ENCODE peak calls at places on chromosomes 3 and 15, in nine cellular contexts. One of them, this sample, is unnamed.

GRCh38 chr3:16148213-16148612 is 26.3 kb upstream of the GALNT15 start:
- DNase-seq in heart left ventricle: no peak
- DNase-seq in dorsolateral prefrontal cortex: no peak
- DNase-seq in mammary epithelial cell: no peak
- DNase-seq in fibroblast of the aortic adventitia: no peak
- DNase-seq in left ventricle myocardium inferior: no peak
- DNase-seq in foreskin fibroblast: no peak
- DNase-seq in uterus: no peak
- DNase-seq in astrocyte of the spinal cord: no peak
- DNase-seq in this sample: no peak

GRCh38 chr15:79179108-79179561 is 88.6 kb upstream of the RASGRF1 start:
- DNase-seq in heart left ventricle: no peak
- DNase-seq in dorsolateral prefrontal cortex: no peak
- DNase-seq in mammary epithelial cell: peak; percentile 39
- DNase-seq in fibroblast of the aortic adventitia: no peak
- DNase-seq in left ventricle myocardium inferior: no peak
- DNase-seq in foreskin fibroblast: peak; percentile 17
- DNase-seq in uterus: no peak
- DNase-seq in astrocyte of the spinal cord: peak; percentile 19
- DNase-seq in this sample: peak; percentile 18

GRCh38 chr3:16993227-16993626 is 108.5 kb downstream of the PLCL2 start:
- DNase-seq in heart left ventricle: no peak
- DNase-seq in dorsolateral prefrontal cortex: no peak
- DNase-seq in mammary epithelial cell: no peak
- DNase-seq in fibroblast of the aortic adventitia: peak; percentile 51
- DNase-seq in left ventricle myocardium inferior: no peak
- DNase-seq in foreskin fibroblast: peak; percentile 83
- DNase-seq in uterus: no peak
- DNase-seq in astrocyte of the spinal cord: peak; percentile 24
- DNase-seq in this sample: no peak

GRCh38 chr3:8497582-8497981 is 4.0 kb upstream of the LMCD1 start:
- DNase-seq in heart left ventricle: no peak
- DNase-seq in dorsolateral prefrontal cortex: no peak
- DNase-seq in mammary epithelial cell: peak; percentile 51
- DNase-seq in fibroblast of the aortic adventitia: no peak
- DNase-seq in left ventricle myocardium inferior: no peak
- DNase-seq in foreskin fibroblast: peak; percentile 58
- DNase-seq in uterus: no peak
- DNase-seq in astrocyte of the spinal cord: no peak
- DNase-seq in this sample: no peak

GRCh38 chr3:36058404-36059035 is 321.8 kb upstream of the STAC start:
- DNase-seq in heart left ventricle: no peak
- DNase-seq in dorsolateral prefrontal cortex: no peak
- DNase-seq in mammary epithelial cell: no peak
- DNase-seq in fibroblast of the aortic adventitia: no peak
- DNase-seq in left ventricle myocardium inferior: no peak
- DNase-seq in foreskin fibroblast: no peak
- DNase-seq in uterus: no peak
- DNase-seq in astrocyte of the spinal cord: no peak
- DNase-seq in this sample: no peak

GRCh38 chr15:29134641-29135071 is 135.0 kb downstream of the NSMCE3 start:
- DNase-seq in heart left ventricle: no peak
- DNase-seq in dorsolateral prefrontal cortex: peak; percentile 18
- DNase-seq in mammary epithelial cell: no peak
- DNase-seq in fibroblast of the aortic adventitia: no peak
- DNase-seq in left ventricle myocardium inferior: no peak
- DNase-seq in foreskin fibroblast: no peak
- DNase-seq in uterus: no peak
- DNase-seq in astrocyte of the spinal cord: no peak
- DNase-seq in this sample: no peak

GRCh38 chr3:130758624-130759023 is 12.0 kb upstream of the PIK3R4 start:
- DNase-seq in heart left ventricle: no peak
- DNase-seq in dorsolateral prefrontal cortex: no peak
- DNase-seq in mammary epithelial cell: no peak
- DNase-seq in fibroblast of the aortic adventitia: no peak
- DNase-seq in left ventricle myocardium inferior: no peak
- DNase-seq in foreskin fibroblast: no peak
- DNase-seq in uterus: no peak
- DNase-seq in astrocyte of the spinal cord: no peak
- DNase-seq in this sample: no peak

GRCh38 chr3:140571836-140572235 is 106.0 kb upstream of the TRIM42 start:
- DNase-seq in heart left ventricle: no peak
- DNase-seq in dorsolateral prefrontal cortex: no peak
- DNase-seq in mammary epithelial cell: no peak
- DNase-seq in fibroblast of the aortic adventitia: no peak
- DNase-seq in left ventricle myocardium inferior: peak; percentile 46
- DNase-seq in foreskin fibroblast: no peak
- DNase-seq in uterus: no peak
- DNase-seq in astrocyte of the spinal cord: no peak
- DNase-seq in this sample: no peak

GRCh38 chr3:56042326-56042951 is 425.8 kb downstream of the ERC2 start:
- DNase-seq in heart left ventricle: no peak
- DNase-seq in dorsolateral prefrontal cortex: no peak
- DNase-seq in mammary epithelial cell: peak; percentile 16
- DNase-seq in fibroblast of the aortic adventitia: peak; percentile 52
- DNase-seq in left ventricle myocardium inferior: no peak
- DNase-seq in foreskin fibroblast: peak; percentile 73
- DNase-seq in uterus: no peak
- DNase-seq in astrocyte of the spinal cord: peak; percentile 66
- DNase-seq in this sample: peak; percentile 71

GRCh38 chr3:112967828-112968227 is 7.1 kb downstream of the CD200R1 start:
- DNase-seq in heart left ventricle: no peak
- DNase-seq in dorsolateral prefrontal cortex: no peak
- DNase-seq in mammary epithelial cell: no peak
- DNase-seq in fibroblast of the aortic adventitia: no peak
- DNase-seq in left ventricle myocardium inferior: no peak
- DNase-seq in foreskin fibroblast: no peak
- DNase-seq in uterus: no peak
- DNase-seq in astrocyte of the spinal cord: no peak
- DNase-seq in this sample: no peak

GRCh38 chr15:71357357-71357756 is 242.1 kb downstream of the THSD4 start:
- DNase-seq in heart left ventricle: peak; percentile 59
- DNase-seq in dorsolateral prefrontal cortex: no peak
- DNase-seq in mammary epithelial cell: no peak
- DNase-seq in fibroblast of the aortic adventitia: peak; percentile 64
- DNase-seq in left ventricle myocardium inferior: peak; percentile 51
- DNase-seq in foreskin fibroblast: peak; percentile 15
- DNase-seq in uterus: peak; percentile 65
- DNase-seq in astrocyte of the spinal cord: no peak
- DNase-seq in this sample: peak; percentile 24

GRCh38 chr15:55912982-55913381 is 80.4 kb downstream of the NEDD4 start:
- DNase-seq in heart left ventricle: no peak
- DNase-seq in dorsolateral prefrontal cortex: no peak
- DNase-seq in mammary epithelial cell: no peak
- DNase-seq in fibroblast of the aortic adventitia: no peak
- DNase-seq in left ventricle myocardium inferior: no peak
- DNase-seq in foreskin fibroblast: no peak
- DNase-seq in uterus: no peak
- DNase-seq in astrocyte of the spinal cord: no peak
- DNase-seq in this sample: peak; percentile 21

GRCh38 chr3:186882881-186883685 is 40.6 kb downstream of the ADIPOQ start:
- DNase-seq in heart left ventricle: no peak
- DNase-seq in dorsolateral prefrontal cortex: no peak
- DNase-seq in mammary epithelial cell: peak; percentile 91
- DNase-seq in fibroblast of the aortic adventitia: peak; percentile 67
- DNase-seq in left ventricle myocardium inferior: no peak
- DNase-seq in foreskin fibroblast: peak; percentile 86
- DNase-seq in uterus: no peak
- DNase-seq in astrocyte of the spinal cord: peak; percentile 72
- DNase-seq in this sample: peak; percentile 75

GRCh38 chr15:77895742-77896141 is 181.8 kb downstream of the TBC1D2B start:
- DNase-seq in heart left ventricle: no peak
- DNase-seq in dorsolateral prefrontal cortex: no peak
- DNase-seq in mammary epithelial cell: no peak
- DNase-seq in fibroblast of the aortic adventitia: no peak
- DNase-seq in left ventricle myocardium inferior: no peak
- DNase-seq in foreskin fibroblast: no peak
- DNase-seq in uterus: no peak
- DNase-seq in astrocyte of the spinal cord: no peak
- DNase-seq in this sample: no peak

GRCh38 chr3:98784666-98785600 is 21.8 kb downstream of the ST3GAL6 start:
- DNase-seq in heart left ventricle: no peak
- DNase-seq in dorsolateral prefrontal cortex: no peak
- DNase-seq in mammary epithelial cell: peak; percentile 87
- DNase-seq in fibroblast of the aortic adventitia: peak; percentile 96
- DNase-seq in left ventricle myocardium inferior: no peak
- DNase-seq in foreskin fibroblast: peak; percentile 82
- DNase-seq in uterus: no peak
- DNase-seq in astrocyte of the spinal cord: peak; percentile 92
- DNase-seq in this sample: peak; percentile 94

GRCh38 chr3:98791341-98792325 is 28.5 kb downstream of the ST3GAL6 start:
- DNase-seq in heart left ventricle: no peak
- DNase-seq in dorsolateral prefrontal cortex: no peak
- DNase-seq in mammary epithelial cell: no peak
- DNase-seq in fibroblast of the aortic adventitia: peak; percentile 42
- DNase-seq in left ventricle myocardium inferior: no peak
- DNase-seq in foreskin fibroblast: peak; percentile 60
- DNase-seq in uterus: no peak
- DNase-seq in astrocyte of the spinal cord: peak; percentile 66
- DNase-seq in this sample: no peak

GRCh38 chr3:98786364-98786930 is 23.3 kb downstream of the ST3GAL6 start:
- DNase-seq in heart left ventricle: no peak
- DNase-seq in dorsolateral prefrontal cortex: no peak
- DNase-seq in mammary epithelial cell: no peak
- DNase-seq in fibroblast of the aortic adventitia: peak; percentile 54
- DNase-seq in left ventricle myocardium inferior: no peak
- DNase-seq in foreskin fibroblast: no peak
- DNase-seq in uterus: no peak
- DNase-seq in astrocyte of the spinal cord: no peak
- DNase-seq in this sample: peak; percentile 64

GRCh38 chr3:98787181-98787580 is 24.0 kb downstream of the ST3GAL6 start:
- DNase-seq in heart left ventricle: no peak
- DNase-seq in dorsolateral prefrontal cortex: no peak
- DNase-seq in mammary epithelial cell: no peak
- DNase-seq in fibroblast of the aortic adventitia: no peak
- DNase-seq in left ventricle myocardium inferior: no peak
- DNase-seq in foreskin fibroblast: peak; percentile 8
- DNase-seq in uterus: no peak
- DNase-seq in astrocyte of the spinal cord: no peak
- DNase-seq in this sample: no peak

GRCh38 chr3:98788651-98789050 is 25.5 kb downstream of the ST3GAL6 start:
- DNase-seq in heart left ventricle: no peak
- DNase-seq in dorsolateral prefrontal cortex: no peak
- DNase-seq in mammary epithelial cell: no peak
- DNase-seq in fibroblast of the aortic adventitia: no peak
- DNase-seq in left ventricle myocardium inferior: peak; percentile 28
- DNase-seq in foreskin fibroblast: peak; percentile 38
- DNase-seq in uterus: no peak
- DNase-seq in astrocyte of the spinal cord: peak; percentile 50
- DNase-seq in this sample: peak; percentile 60
- TF ChIP-seq CTCF in heart left ventricle: no peak
- TF ChIP-seq CTCF in dorsolateral prefrontal cortex: no peak
- TF ChIP-seq CTCF in mammary epithelial cell: no peak
- TF ChIP-seq CTCF in fibroblast of the aortic adventitia: no peak
- TF ChIP-seq CTCF in left ventricle myocardium inferior: no peak
- TF ChIP-seq CTCF in foreskin fibroblast: no peak
- TF ChIP-seq CTCF in uterus: no peak
- TF ChIP-seq CTCF in astrocyte of the spinal cord: no peak
- TF ChIP-seq CTCF in this sample: no peak

DNA sequence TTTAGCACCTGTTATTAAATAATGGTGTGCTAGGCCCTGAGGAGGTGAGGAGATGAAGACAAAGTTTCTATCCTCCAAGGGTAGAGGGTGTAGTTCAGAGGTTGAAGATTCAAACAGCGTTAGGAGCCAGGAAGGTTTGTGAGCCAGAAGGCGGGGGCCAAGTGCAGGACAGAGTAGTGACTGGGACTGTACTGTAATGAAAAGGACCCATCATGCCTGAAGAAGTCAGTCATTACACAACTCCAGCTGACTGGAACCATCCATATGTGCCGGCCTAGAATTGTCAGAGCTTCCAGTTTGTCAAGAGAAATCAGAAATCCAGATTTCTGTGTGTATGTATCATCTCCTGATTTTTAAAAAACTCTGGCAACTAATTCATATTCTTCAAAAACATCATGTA is 54.8 kb downstream of the FILIP1L start:
- DNase-seq in heart left ventricle: no peak
- DNase-seq in dorsolateral prefrontal cortex: no peak
- DNase-seq in mammary epithelial cell: no peak
- DNase-seq in fibroblast of the aortic adventitia: peak; percentile 36
- DNase-seq in left ventricle myocardium inferior: no peak
- DNase-seq in foreskin fibroblast: no peak
- DNase-seq in uterus: no peak
- DNase-seq in astrocyte of the spinal cord: no peak
- DNase-seq in this sample: no peak
- H3K4me3 ChIP-seq in heart left ventricle: no peak overlapping the region
- H3K4me3 ChIP-seq in dorsolateral prefrontal cortex: no peak overlapping the region
- H3K4me3 ChIP-seq in mammary epithelial cell: no peak overlapping the region
- H3K4me3 ChIP-seq in fibroblast of the aortic adventitia: no peak overlapping the region
- H3K4me3 ChIP-seq in left ventricle myocardium inferior: no peak overlapping the region
- H3K4me3 ChIP-seq in foreskin fibroblast: no peak overlapping the region
- H3K4me3 ChIP-seq in uterus: no peak overlapping the region
- H3K4me3 ChIP-seq in astrocyte of the spinal cord: no peak overlapping the region
- H3K4me3 ChIP-seq in this sample: no peak overlapping the region

GRCh38 chr3:155485897-155486296 is 192.4 kb upstream of the STRIT1 start:
- DNase-seq in heart left ventricle: no peak
- DNase-seq in dorsolateral prefrontal cortex: no peak
- DNase-seq in mammary epithelial cell: no peak
- DNase-seq in fibroblast of the aortic adventitia: no peak
- DNase-seq in left ventricle myocardium inferior: no peak
- DNase-seq in foreskin fibroblast: no peak
- DNase-seq in uterus: no peak
- DNase-seq in astrocyte of the spinal cord: no peak
- DNase-seq in this sample: no peak

GRCh38 chr3:155481089-155481488 is 187.6 kb upstream of the STRIT1 start:
- DNase-seq in heart left ventricle: no peak
- DNase-seq in dorsolateral prefrontal cortex: no peak
- DNase-seq in mammary epithelial cell: no peak
- DNase-seq in fibroblast of the aortic adventitia: no peak
- DNase-seq in left ventricle myocardium inferior: no peak
- DNase-seq in foreskin fibroblast: no peak
- DNase-seq in uterus: no peak
- DNase-seq in astrocyte of the spinal cord: no peak
- DNase-seq in this sample: no peak
- TF ChIP-seq CTCF in heart left ventricle: no peak
- TF ChIP-seq CTCF in dorsolateral prefrontal cortex: no peak
- TF ChIP-seq CTCF in mammary epithelial cell: no peak
- TF ChIP-seq CTCF in fibroblast of the aortic adventitia: no peak
- TF ChIP-seq CTCF in left ventricle myocardium inferior: no peak
- TF ChIP-seq CTCF in foreskin fibroblast: no peak
- TF ChIP-seq CTCF in uterus: no peak
- TF ChIP-seq CTCF in astrocyte of the spinal cord: no peak
- TF ChIP-seq CTCF in this sample: no peak

DNA sequence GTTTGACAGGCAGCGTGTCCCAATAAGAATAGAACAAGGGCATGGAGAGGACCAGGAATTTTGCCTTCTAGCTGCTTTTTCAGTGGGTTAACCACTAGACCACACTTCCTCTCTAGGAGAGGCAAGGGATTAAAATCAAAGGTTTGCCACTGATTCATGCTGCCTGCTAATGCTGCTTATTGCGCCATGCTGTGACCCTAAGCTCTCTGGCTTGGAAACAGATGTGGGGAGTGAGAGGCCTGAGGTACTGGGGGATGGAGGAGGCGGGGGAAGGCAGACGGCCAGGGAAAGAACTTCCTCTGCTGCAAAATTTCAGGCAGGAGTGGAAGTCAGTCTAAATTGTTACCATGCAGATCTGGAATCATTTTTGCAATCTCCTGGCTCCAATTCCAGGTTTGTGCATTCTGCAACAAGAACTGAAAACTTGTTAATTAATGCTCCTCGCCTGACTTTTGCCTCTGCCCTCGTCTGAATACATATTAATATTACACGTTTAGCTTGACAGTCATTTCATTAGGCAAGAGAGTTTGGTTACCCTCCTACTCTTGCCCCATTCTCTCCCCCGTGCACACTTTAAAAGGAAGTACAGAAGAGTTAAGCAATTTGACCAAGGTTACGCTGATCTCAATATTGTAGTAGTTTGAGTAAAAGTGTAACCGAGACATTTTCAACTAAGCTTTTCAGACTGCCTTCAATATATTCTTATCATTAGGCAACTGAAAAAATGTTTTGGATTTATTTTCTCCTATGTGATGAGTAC is 121.7 kb upstream of the SPRED1 start:
- DNase-seq in heart left ventricle: peak; percentile 78
- DNase-seq in dorsolateral prefrontal cortex: peak; percentile 44
- DNase-seq in mammary epithelial cell: peak; percentile 95
- DNase-seq in fibroblast of the aortic adventitia: peak; percentile 99
- DNase-seq in left ventricle myocardium inferior: peak; percentile 84
- DNase-seq in foreskin fibroblast: peak; percentile 99
- DNase-seq in uterus: peak; percentile 93
- DNase-seq in astrocyte of the spinal cord: peak; percentile 96
- DNase-seq in this sample: peak; percentile 99
- H3K4me3 ChIP-seq in heart left ventricle: peak overlapping the region; percentile 45
- H3K4me3 ChIP-seq in dorsolateral prefrontal cortex: no peak overlapping the region
- H3K4me3 ChIP-seq in mammary epithelial cell: no peak overlapping the region
- H3K4me3 ChIP-seq in fibroblast of the aortic adventitia: peak overlapping the region; percentile 52
- H3K4me3 ChIP-seq in left ventricle myocardium inferior: peak overlapping the region; percentile 48
- H3K4me3 ChIP-seq in foreskin fibroblast: peak overlapping the region; percentile 26
- H3K4me3 ChIP-seq in uterus: peak overlapping the region; percentile 21
- H3K4me3 ChIP-seq in astrocyte of the spinal cord: no peak overlapping the region
- H3K4me3 ChIP-seq in this sample: no peak overlapping the region

This sample was measured in cardiac muscle cell.